ENCODE peak calls at places on chromosome 17, in six cellular contexts. V, N, A, Z, O and B are unnamed samples.

GRCh38 chr17:36869856-36870617 is 67.2 kb upstream of the LHX1 start:
- DNase-seq in V (peak; percentile 48), N (peak; percentile 21), A (no peak), Z (no peak), O (peak; percentile 17), B (no peak)

GRCh38 chr17:917391-917811 is 62.2 kb downstream of the NXN start:
- DNase-seq in V (peak; percentile 73), N (no peak), A (no peak), Z (no peak), O (no peak), B (no peak)

GRCh38 chr17:11182430-11182829 is 58.6 kb upstream of the SHISA6 start:
- DNase-seq in V (no peak), N (no peak), A (no peak), Z (no peak), O (no peak), B (no peak)

GRCh38 chr17:83144421-83145357 is 65.3 kb downstream of the METRNL start:
- DNase-seq in V (peak; percentile 76), N (no peak), A (peak; percentile 61), Z (no peak), O (peak; percentile 5), B (no peak)

GRCh38 chr17:47966079-47966519 is 4.8 kb upstream of the CDK5RAP3 start:
- DNase-seq in V (no peak), N (no peak), A (no peak), Z (peak; percentile 65), O (no peak), B (no peak)

GRCh38 chr17:381941-382643 is 29.5 kb upstream of the RPH3AL start:
- DNase-seq in V (no peak), N (no peak), A (no peak), Z (no peak), O (no peak), B (no peak)

GRCh38 chr17:48457080-48457836 is 27.2 kb upstream of the SKAP1 start:
- DNase-seq in V (peak; percentile 55), N (peak; percentile 59), A (peak; percentile 27), Z (peak; percentile 42), O (peak; percentile 39), B (peak; percentile 19)

GRCh38 chr17:63939884-63940283 is 7.8 kb upstream of the CD79B start:
- DNase-seq in V (no peak), N (no peak), A (no peak), Z (no peak), O (no peak), B (no peak)

GRCh38 chr17:46896991-46897390 is 26.0 kb upstream of the GOSR2 start:
- DNase-seq in V (no peak), N (no peak), A (no peak), Z (no peak), O (no peak), B (no peak)

GRCh38 chr17:46898364-46898763 is 24.6 kb upstream of the GOSR2 start:
- DNase-seq in V (no peak), N (no peak), A (no peak), Z (no peak), O (no peak), B (no peak)

GRCh38 chr17:46895171-46895570 is 27.8 kb upstream of the GOSR2 start:
- DNase-seq in V (no peak), N (no peak), A (no peak), Z (no peak), O (no peak), B (no peak)

GRCh38 chr17:46901291-46901690 is 21.7 kb upstream of the GOSR2 start:
- DNase-seq in V (no peak), N (no peak), A (no peak), Z (no peak), O (no peak), B (no peak)

DNA sequence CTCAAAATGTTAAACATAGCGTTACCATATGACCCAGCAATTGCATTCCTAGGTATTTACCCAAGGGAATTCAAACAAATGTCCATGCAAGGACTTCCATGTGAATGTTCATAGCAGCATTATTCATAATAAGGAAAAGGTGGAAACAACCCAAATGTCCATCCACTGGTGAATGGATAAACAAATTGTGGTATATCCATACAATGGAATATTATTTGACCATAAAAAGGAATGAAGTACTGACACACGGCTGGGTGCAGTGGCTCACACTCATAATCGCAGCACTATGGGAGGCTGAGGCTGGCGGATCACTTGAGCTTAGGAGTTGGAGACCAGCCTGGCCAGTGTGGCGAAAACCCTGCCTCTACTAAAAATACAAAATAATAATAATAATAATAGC is 24.1 kb upstream of the GOSR2 start:
- DNase-seq in V (no peak), N (no peak), A (no peak), Z (no peak), O (no peak), B (no peak)
- TF ChIP-seq CTCF in V (no peak), N (no peak), A (no peak), Z (no peak), O (no peak), B (no peak)

DNA sequence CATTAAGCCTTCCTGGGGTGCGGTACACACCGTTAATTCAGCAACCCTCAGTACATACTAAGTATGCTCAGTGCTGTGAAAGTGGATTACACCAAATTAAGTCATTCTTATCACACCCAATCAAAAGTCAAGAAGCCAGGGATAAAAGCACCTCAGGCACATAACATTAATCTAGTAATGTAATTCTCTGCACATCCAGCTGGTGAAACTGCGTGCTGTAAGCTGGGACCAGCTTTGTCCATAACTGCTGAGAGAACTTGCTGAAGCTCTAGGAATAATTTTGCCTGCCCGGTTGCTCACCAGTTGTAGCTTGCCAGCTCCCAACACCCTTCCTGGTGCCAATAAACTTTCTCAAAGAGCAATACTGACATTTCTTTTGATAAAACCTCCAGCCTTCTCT is 44.9 kb downstream of the SLC47A1 start:
- DNase-seq in V (no peak), N (peak; percentile 51), A (no peak), Z (no peak), O (no peak), B (peak; percentile 2)
- TF ChIP-seq CTCF in V (no peak), N (no peak), A (no peak), Z (no peak), O (no peak), B (no peak)

GRCh38 chr17:41896726-41897125 is 22.0 kb downstream of the ACLY start:
- DNase-seq in V (no peak), N (no peak), A (no peak), Z (no peak), O (no peak), B (no peak)
- TF ChIP-seq CTCF in V (no peak), N (no peak), A (no peak), Z (peak; percentile 30), O (no peak), B (no peak)

GRCh38 chr17:58631523-58632323 is 60.1 kb downstream of the TEX14 start:
- DNase-seq in V (peak; percentile 99), N (peak; percentile 97), A (peak; percentile 93), Z (peak; percentile 99), O (peak; percentile 99), B (peak; percentile 99)
- TF ChIP-seq CTCF in V (peak; percentile 13), N (peak; percentile 42), A (no peak), Z (peak; percentile 56), O (peak; percentile 22), B (peak; percentile 48)

DNA sequence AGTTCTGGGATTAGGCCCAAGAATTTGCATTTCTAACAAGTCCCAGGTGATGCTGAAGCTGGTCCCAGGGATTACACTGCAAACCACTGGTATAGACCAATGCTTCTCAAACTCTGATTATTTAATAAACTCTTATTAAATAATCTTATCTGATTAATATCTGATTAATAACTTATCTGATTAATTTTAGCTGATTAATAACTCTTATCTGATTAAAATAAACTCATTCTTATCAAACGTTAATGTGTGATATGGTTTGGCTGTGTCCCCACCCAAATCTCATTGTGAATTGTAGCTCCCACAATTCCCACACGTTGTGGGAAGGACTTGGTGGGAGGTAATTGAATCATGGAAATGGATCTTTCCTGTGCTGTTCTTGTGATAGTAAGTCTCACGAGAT is 78.6 kb upstream of the TANC2 start:
- DNase-seq in V (no peak), N (no peak), A (no peak), Z (no peak), O (no peak), B (no peak)
- TF ChIP-seq CTCF in V (no peak), N (no peak), A (no peak), Z (no peak), O (no peak), B (no peak)

DNA sequence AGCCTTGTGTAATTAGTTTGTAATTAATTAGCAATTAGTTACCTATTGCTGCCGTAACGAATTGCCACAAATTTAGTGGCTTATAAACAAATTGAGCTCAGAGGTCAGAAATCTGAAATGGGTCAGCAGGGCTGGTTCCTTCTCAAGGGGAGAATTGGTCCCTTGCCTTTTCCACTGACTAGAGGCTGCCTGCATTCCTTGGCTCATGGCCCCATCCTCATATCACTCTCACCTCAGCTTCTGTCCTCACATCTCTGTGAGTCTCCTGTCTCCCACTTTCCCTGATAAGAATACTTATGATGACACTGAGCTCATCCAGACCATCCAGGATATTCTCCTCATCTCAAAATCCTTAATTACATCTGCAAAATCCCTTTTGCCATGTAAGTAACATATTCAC is 31.0 kb upstream of the NGFR start:
- DNase-seq in V (no peak), N (no peak), A (no peak), Z (no peak), O (no peak), B (no peak)
- TF ChIP-seq CTCF in V (no peak), N (no peak), A (no peak), Z (no peak), O (no peak), B (no peak)

GRCh38 chr17:72501404-72502110 is 380.7 kb downstream of the SOX9 start:
- DNase-seq in V (no peak), N (no peak), A (no peak), Z (peak; percentile 89), O (no peak), B (no peak)
- TF ChIP-seq CTCF in V (no peak), N (no peak), A (no peak), Z (peak; percentile 21), O (no peak), B (no peak)

DNA sequence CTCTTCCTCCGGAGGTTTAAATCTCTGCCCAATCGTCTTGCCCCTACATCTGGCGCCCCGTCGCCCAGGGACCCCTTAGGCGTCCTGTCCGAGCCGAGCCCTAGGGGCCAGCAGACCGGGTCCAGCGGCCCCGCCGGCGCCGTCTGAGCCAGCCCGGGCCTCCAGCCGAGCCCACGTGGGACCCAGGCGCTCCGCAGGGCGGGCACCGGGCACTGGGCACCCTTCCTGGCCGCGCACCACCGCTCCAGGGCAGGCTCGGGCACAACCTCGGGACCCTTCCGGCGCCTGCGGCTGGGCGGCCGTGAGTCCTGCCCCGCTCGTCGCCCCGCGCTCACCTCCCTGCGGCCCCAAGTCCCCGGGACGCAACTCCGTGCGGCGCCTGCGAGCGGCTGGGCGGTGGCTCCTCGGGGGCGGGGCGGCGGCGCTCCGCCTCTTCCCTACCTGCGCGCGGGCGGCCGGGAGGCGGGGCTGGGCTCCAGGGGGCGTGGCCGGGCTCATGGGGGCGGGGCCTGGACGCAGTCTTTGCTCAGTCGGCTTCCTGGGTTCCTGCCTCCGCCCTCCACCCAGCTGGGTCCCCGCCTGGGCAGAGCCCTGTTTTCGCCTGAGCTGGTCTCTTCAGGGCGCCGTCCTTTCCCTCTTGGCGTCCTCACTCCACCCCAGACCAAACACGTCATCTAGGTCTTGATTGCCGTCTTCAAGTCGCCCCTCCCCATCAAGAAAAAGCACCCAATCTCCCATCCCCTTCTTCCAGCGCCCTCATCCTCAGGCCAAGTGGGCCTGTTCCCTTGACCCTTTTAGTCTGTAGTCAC is at the start of gene RHBDF2:
- DNase-seq in V (peak; percentile 62), N (peak; percentile 89), A (peak; percentile 86), Z (peak; percentile 79), O (peak; percentile 53), B (peak; percentile 65)
- TF ChIP-seq CTCF in V (no peak), N (no peak), A (no peak), Z (no peak), O (no peak), B (no peak)

GRCh38 chr17:15999974-16000827 is 577 bp downstream of the TTC19 start:
- DNase-seq in V (peak; percentile 33), N (peak; percentile 56), A (peak; percentile 24), Z (peak; percentile 15), O (peak; percentile 22), B (peak; percentile 17)
- TF ChIP-seq CTCF in V (no peak), N (no peak), A (no peak), Z (no peak), O (no peak), B (no peak)

GRCh38 chr17:28072935-28073533 is 30.6 kb downstream of the NLK start:
- DNase-seq in V (no peak), N (no peak), A (no peak), Z (no peak), O (no peak), B (no peak)
- TF ChIP-seq CTCF in V (no peak), N (no peak), A (no peak), Z (no peak), O (no peak), B (no peak)